ENCODE peak calls at places on chromosomes 1 and 21, in seven cellular contexts. I, O, F, R, T, S and G are unnamed samples.

GRCh38 chr1:204320413-204320812 is 39.3 kb downstream of the PLEKHA6 start:
- DNase-seq in S (no peak), O (no peak), T (no peak), I (peak), F (no peak), R (no peak), G (no peak)

GRCh38 chr1:55626326-55626725 is 411.2 kb upstream of the USP24 start:
- DNase-seq in F (no peak), T (no peak), S (no peak), O (no peak), R (no peak), I (no peak), G (no peak)

GRCh38 chr1:31809698-31810097 is 6.1 kb downstream of the SPOCD1 start:
- DNase-seq in S (no peak), O (no peak), R (no peak), I (no peak), F (no peak), T (no peak), G (no peak)

GRCh38 chr21:38277501-38278111 is 20.8 kb downstream of the KCNJ15 start:
- DNase-seq in I (peak), T (no peak), F (no peak), R (no peak), O (no peak), S (no peak), G (peak)

GRCh38 chr1:178172939-178173338 is 79.0 kb downstream of the RASAL2 start:
- DNase-seq in T (no peak), O (no peak), S (no peak), R (no peak), I (no peak), F (no peak), G (no peak)

GRCh38 chr1:82223091-82223490 is 422.4 kb downstream of the ADGRL2 start:
- DNase-seq in F (no peak), I (no peak), R (no peak), S (no peak), O (no peak), T (no peak), G (no peak)

GRCh38 chr1:27658951-27659496 is 13.0 kb downstream of the IFI6 start:
- DNase-seq in O (peak), R (no peak), S (peak), T (no peak), F (no peak), I (peak), G (no peak)

GRCh38 chr1:156444407-156445001 is 56.1 kb downstream of the MEF2D start:
- DNase-seq in R (peak), O (no peak), S (no peak), I (no peak), T (peak), F (peak), G (no peak)

GRCh38 chr1:145707183-145707867 is at the start of gene PDZK1:
- DNase-seq in R (no peak), S (no peak), T (no peak), O (no peak), I (no peak), F (no peak), G (peak)

GRCh38 chr1:47669081-47669585 is 231.3 kb downstream of the FOXD2 start:
- DNase-seq in F (no peak), S (no peak), R (no peak), O (no peak), I (no peak), T (no peak), G (no peak)

GRCh38 chr1:14365226-14365994 is 233.1 kb upstream of the KAZN start:
- DNase-seq in T (no peak), I (no peak), O (no peak), F (no peak), R (no peak), S (no peak), G (no peak)

GRCh38 chr1:35085421-35085820 is 6.2 kb downstream of the ZMYM1 start:
- DNase-seq in S (no peak), I (peak), T (no peak), R (no peak), F (no peak), O (no peak), G (no peak)

GRCh38 chr1:219788091-219788490 is 140.3 kb downstream of the SLC30A10 start:
- DNase-seq in F (no peak), T (no peak), S (no peak), O (no peak), I (no peak), R (no peak), G (no peak)

GRCh38 chr1:235648954-235649721 is 446 bp downstream of the GNG4 start:
- DNase-seq in O (peak), R (peak), T (no peak), F (peak), I (peak), S (peak), G (peak)

GRCh38 chr1:42183646-42184268 is 19.2 kb upstream of the GUCA2A start:
- DNase-seq in O (no peak), T (no peak), I (no peak), F (no peak), S (no peak), R (no peak), G (no peak)

GRCh38 chr1:31781138-31782065 is 17.3 kb upstream of the ADGRB2 start:
- DNase-seq in S (no peak), I (no peak), R (no peak), T (no peak), O (no peak), F (no peak), G (no peak)

GRCh38 chr1:27491748-27492700 is 2.1 kb upstream of the WASF2 start:
- DNase-seq in R (no peak), S (no peak), F (no peak), I (no peak), O (no peak), T (no peak), G (peak)

GRCh38 chr1:43898981-43899380 is 34.6 kb upstream of the ARTN start:
- DNase-seq in I (no peak), O (no peak), F (no peak), T (no peak), R (no peak), S (no peak), G (no peak)

GRCh38 chr1:54464477-54465146 is 58.4 kb upstream of the SSBP3 start:
- DNase-seq in T (no peak), F (no peak), R (no peak), O (no peak), I (peak), S (no peak), G (no peak)

GRCh38 chr1:178275553-178275952 is 181.6 kb downstream of the RASAL2 start:
- DNase-seq in F (no peak), I (no peak), R (no peak), S (no peak), O (no peak), T (no peak), G (no peak)

GRCh38 chr1:64155285-64155684 is 48.1 kb upstream of the UBE2U start:
- DNase-seq in I (no peak), R (no peak), F (no peak), O (no peak), T (no peak), S (no peak), G (no peak)

GRCh38 chr1:87961992-87962391 is 633.3 kb downstream of the LMO4 start:
- DNase-seq in R (no peak), T (no peak), F (no peak), O (no peak), S (no peak), I (no peak), G (no peak)

GRCh38 chr1:119449964-119450363 is 35.0 kb downstream of the HSD3B2 start:
- DNase-seq in I (no peak), F (no peak), R (peak), O (no peak), T (no peak), S (no peak), G (no peak)

GRCh38 chr21:36103434-36103833 is 31.4 kb upstream of the CBR3 start:
- DNase-seq in T (no peak), F (no peak), O (no peak), S (no peak), I (no peak), R (no peak), G (no peak)

GRCh38 chr1:9808459-9808858 is 15.3 kb downstream of the CLSTN1 start:
- DNase-seq in O (no peak), F (no peak), I (no peak), R (no peak), T (no peak), S (no peak), G (no peak)

GRCh38 chr1:116497660-116498059 is 73.2 kb downstream of the CD58 start:
- DNase-seq in F (no peak), S (no peak), T (no peak), I (no peak), O (no peak), R (no peak), G (no peak)

GRCh38 chr1:204713541-204713940 is 28.0 kb upstream of the LRRN2 start:
- DNase-seq in T (no peak), F (no peak), O (no peak), S (no peak), I (no peak), R (no peak), G (no peak)

GRCh38 chr1:208654241-208654640 is 410.1 kb upstream of the PLXNA2 start:
- DNase-seq in S (no peak), F (no peak), I (no peak), T (peak), R (peak), O (no peak), G (no peak)

GRCh38 chr1:53946252-53947171 is at the start of gene LRRC42:
- DNase-seq in R (no peak), T (peak), F (no peak), S (no peak), O (no peak), I (no peak), G (no peak)

GRCh38 chr1:203153989-203154821 is 21.4 kb downstream of the MYBPH start:
- DNase-seq in F (no peak), T (no peak), R (no peak), I (peak), O (no peak), S (no peak), G (no peak)

GRCh38 chr1:23561076-23561812 is 1.9 kb upstream of the ID3 start:
- DNase-seq in S (no peak), O (no peak), R (no peak), I (no peak), F (no peak), T (no peak), G (no peak)

GRCh38 chr1:165960136-165960535 is 132.7 kb downstream of the UCK2 start:
- DNase-seq in R (no peak), S (no peak), F (no peak), O (no peak), I (no peak), T (no peak), G (no peak)

GRCh38 chr1:156204686-156205085 is 8.1 kb upstream of the PMF1 start:
- DNase-seq in T (no peak), S (no peak), R (no peak), O (no peak), I (no peak), F (no peak), G (no peak)

GRCh38 chr1:54234284-54234683 is 34.3 kb downstream of the MRPL37 start:
- DNase-seq in I (no peak), O (no peak), T (no peak), S (no peak), F (no peak), R (no peak), G (no peak)

GRCh38 chr21:37350472-37350871 is 16.1 kb upstream of the DYRK1A start:
- DNase-seq in O (no peak), R (no peak), S (no peak), T (no peak), F (no peak), I (no peak), G (no peak)

GRCh38 chr1:40478276-40478675 is 1.2 kb downstream of the ZFP69 start:
- DNase-seq in S (no peak), I (no peak), F (no peak), O (no peak), R (no peak), T (no peak), G (no peak)

GRCh38 chr1:86861424-86861823 is 52.5 kb downstream of the SELENOF start:
- DNase-seq in I (no peak), R (no peak), O (no peak), F (no peak), S (no peak), T (no peak), G (no peak)

GRCh38 chr1:232982238-232982944 is 32.0 kb downstream of the NTPCR start:
- DNase-seq in R (no peak), S (no peak), O (no peak), T (no peak), I (peak), F (no peak), G (no peak)

GRCh38 chr1:211947396-211948295 is 87.7 kb downstream of the INTS7 start:
- DNase-seq in O (no peak), T (no peak), I (no peak), S (no peak), F (no peak), R (peak), G (no peak)